ENCODE peak calls at places on chromosomes 13 and 19, in nine cellular contexts. P is mucosa of descending colon, Y is PC-9, F is adrenal gland, Q is astrocyte of the cerebellum, J is AG04449, D is DND-41, N is uterus, W is esophagus squamous epithelium. V is an unnamed sample.

GRCh38 chr19:38528213-38528755 is 89.5 kb downstream of the MAP4K1 start:
- DNase-seq in P (no peak), Y (no peak), F (no peak), Q (no peak), J (no peak), D (no peak), N (no peak), W (no peak), V (no peak)

GRCh38 chr13:30107536-30108136 is 199.7 kb downstream of the KATNAL1 start:
- DNase-seq in P (peak), Y (peak), F (peak), Q (no peak), J (no peak), D (no peak), N (no peak), W (no peak), V (no peak)

GRCh38 chr19:57813919-57814504 is 701 bp downstream of the ZNF552 start:
- DNase-seq in P (peak), Y (peak), F (peak), Q (no peak), J (no peak), D (no peak), N (no peak), W (no peak), V (no peak)

GRCh38 chr19:6577410-6578125 is 13.4 kb downstream of the CD70 start:
- DNase-seq in P (peak), Y (no peak), F (no peak), Q (no peak), J (no peak), D (peak), N (no peak), W (no peak), V (no peak)

GRCh38 chr13:47474845-47475244 is 526.2 kb downstream of the SUCLA2 start:
- DNase-seq in P (no peak), Y (no peak), F (no peak), Q (no peak), J (no peak), D (no peak), N (no peak), W (no peak), V (no peak)

GRCh38 chr13:56706485-56706884 is 434.2 kb upstream of the PRR20A start:
- DNase-seq in P (no peak), Y (no peak), F (no peak), Q (no peak), J (no peak), D (no peak), N (no peak), W (no peak), V (no peak)

GRCh38 chr13:92175330-92175729 is 776.9 kb downstream of the GPC5 start:
- DNase-seq in P (peak), Y (no peak), F (peak), Q (peak), J (no peak), D (peak), N (no peak), W (no peak), V (no peak)

GRCh38 chr13:30153871-30154426 is 153.4 kb downstream of the KATNAL1 start:
- DNase-seq in P (no peak), Y (no peak), F (peak), Q (no peak), J (no peak), D (no peak), N (no peak), W (no peak), V (no peak)

GRCh38 chr19:36577271-36577996 is 4.3 kb upstream of the ZNF529 start:
- DNase-seq in P (no peak), Y (no peak), F (no peak), Q (no peak), J (no peak), D (no peak), N (no peak), W (no peak), V (no peak)

DNA sequence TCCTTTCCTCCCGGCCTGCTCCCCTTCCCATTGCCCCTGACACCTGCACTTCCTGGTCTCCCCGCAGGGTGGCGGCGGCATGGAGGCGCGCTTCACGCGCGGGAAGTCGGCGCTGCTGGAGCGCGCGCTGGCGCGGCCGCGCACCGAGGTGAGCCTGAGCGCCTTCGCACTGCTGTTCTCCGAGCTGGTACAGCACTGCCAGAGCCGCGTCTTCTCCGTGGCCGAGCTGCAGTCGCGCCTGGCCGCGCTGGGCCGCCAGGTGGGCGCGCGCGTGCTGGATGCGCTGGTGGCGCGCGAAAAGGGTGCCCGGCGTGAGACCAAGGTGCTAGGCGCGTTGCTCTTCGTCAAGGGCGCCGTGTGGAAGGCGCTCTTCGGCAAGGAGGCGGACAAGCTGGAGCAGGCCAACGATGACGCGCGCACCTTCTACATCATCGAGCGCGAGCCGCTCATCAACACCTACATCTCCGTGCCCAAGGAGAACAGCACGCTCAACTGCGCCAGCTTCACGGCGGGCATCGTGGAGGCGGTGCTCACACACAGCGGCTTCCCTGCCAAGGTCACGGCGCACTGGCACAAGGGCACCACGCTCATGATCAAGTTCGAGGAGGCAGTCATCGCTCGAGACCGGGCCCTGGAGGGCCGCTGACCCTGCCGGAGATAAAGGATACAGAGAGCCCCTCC is 1.7 kb downstream of the TRAPPC5 start:
- DNase-seq in P (no peak), Y (no peak), F (no peak), Q (no peak), J (no peak), D (no peak), N (no peak), W (no peak), V (no peak)
- TF ChIP-seq CTCF in P (no peak), Y (no peak), F (no peak), Q (no peak), J (peak), D (no peak), N (no peak), W (no peak), V (no peak)

DNA sequence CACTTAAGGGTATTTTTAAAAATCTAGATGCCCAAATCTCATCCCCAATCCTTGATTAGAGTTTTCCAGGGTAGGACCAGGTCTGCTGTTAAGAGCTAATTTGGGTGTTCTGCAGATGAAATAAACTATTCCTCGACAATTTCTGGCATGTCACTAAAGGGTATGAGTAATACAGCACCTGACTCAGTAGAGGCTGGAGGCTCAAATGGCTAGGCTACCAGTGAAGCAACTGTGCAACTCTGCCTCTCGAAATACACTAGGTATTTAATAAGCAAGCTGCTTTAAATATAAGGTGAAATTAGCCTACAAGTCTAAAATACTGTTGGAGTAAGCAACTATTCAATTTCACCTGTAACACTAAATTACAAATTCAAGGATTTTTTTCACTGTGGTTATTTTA is 1.5 kb downstream of the RNF6 start:
- DNase-seq in P (no peak), Y (peak), F (peak), Q (no peak), J (no peak), D (no peak), N (no peak), W (no peak), V (peak)
- H3K4me3 ChIP-seq in P (no peak), Y (peak), F (peak), Q (peak), J (peak), D (peak), N (no peak), W (peak), V (peak)

DNA sequence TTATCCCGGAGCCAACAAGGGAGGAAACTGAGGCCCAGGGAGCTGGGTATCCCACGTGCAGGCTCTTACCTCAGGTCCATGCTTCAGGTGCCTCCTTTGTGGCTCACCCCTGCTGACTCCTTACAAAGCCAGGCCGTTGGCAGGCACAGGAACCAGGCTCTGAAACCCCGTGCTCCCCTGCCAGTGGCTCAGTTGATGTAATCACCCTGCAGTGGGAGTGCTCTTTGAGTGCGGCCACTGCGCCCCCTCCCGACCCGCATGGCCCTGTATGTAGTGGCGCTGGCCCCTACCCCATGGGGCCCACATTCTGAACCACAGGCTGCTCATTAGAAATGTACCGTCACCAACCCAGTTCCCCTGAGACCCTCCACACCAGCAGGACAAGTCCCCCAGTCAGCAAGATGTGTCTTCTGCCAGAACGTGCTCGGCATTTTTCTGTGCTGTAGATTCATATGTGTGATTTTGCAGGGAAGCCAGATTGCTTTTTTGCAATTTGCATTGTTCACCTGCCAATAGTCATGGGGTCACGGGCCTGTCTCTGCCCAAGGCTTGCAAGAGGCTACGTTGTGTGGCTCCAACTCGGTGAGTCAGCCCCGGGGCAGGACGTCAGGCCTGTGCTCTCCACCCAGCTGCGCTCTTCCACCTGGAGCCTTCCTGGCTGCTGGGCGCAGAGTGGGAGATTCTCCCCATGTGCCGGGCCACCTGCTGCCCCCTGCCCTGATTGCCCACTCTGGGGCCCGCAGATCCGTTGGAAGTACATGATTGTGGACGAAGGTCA is 60.3 kb downstream of the SMARCA4 start:
- DNase-seq in P (no peak), Y (no peak), F (peak), Q (no peak), J (no peak), D (no peak), N (no peak), W (no peak), V (no peak)
- TF ChIP-seq CTCF in P (no peak), Y (no peak), F (no peak), Q (no peak), J (no peak), D (no peak), N (no peak), W (no peak), V (no peak)

GRCh38 chr13:51902776-51903175 is 41.0 kb downstream of the CCDC70 start:
- DNase-seq in P (no peak), Y (no peak), F (no peak), Q (no peak), J (no peak), D (peak), N (no peak), W (no peak), V (no peak)

GRCh38 chr13:51907040-51907732 is 45.4 kb downstream of the CCDC70 start:
- DNase-seq in P (no peak), Y (no peak), F (peak), Q (no peak), J (no peak), D (no peak), N (no peak), W (no peak), V (no peak)

GRCh38 chr13:51905787-51906186 is 44.0 kb downstream of the CCDC70 start:
- DNase-seq in P (no peak), Y (no peak), F (no peak), Q (no peak), J (no peak), D (no peak), N (no peak), W (no peak), V (no peak)

GRCh38 chr13:51910508-51910907 is 48.7 kb downstream of the CCDC70 start:
- DNase-seq in P (no peak), Y (no peak), F (no peak), Q (no peak), J (no peak), D (no peak), N (no peak), W (no peak), V (no peak)

DNA sequence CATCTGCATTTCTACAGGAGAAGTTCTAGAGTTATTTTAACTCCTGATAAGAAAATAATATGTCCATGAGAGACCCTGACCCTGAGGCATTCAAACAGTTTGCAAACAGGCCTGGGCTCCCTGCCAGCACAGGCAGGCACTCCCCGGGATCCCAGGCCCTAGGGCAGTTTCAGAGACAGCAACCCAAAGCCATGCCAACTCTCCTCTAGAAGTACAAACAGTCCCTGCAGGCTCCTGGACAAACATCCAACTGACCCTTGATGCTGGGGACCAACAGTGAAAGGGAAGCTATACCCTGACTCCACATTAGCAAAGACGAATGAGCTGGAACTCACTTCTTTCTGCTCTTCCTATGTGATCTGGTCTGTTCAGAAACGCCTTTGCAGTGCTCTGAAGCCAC is 44.8 kb downstream of the CCDC70 start:
- DNase-seq in P (peak), Y (peak), F (peak), Q (no peak), J (no peak), D (no peak), N (no peak), W (no peak), V (no peak)
- H3K4me3 ChIP-seq in P (no peak), Y (no peak), F (no peak), Q (no peak), J (no peak), D (no peak), N (no peak), W (no peak), V (no peak)

GRCh38 chr13:23715762-23716235 is 145.6 kb downstream of the TNFRSF19 start:
- DNase-seq in P (peak), Y (no peak), F (no peak), Q (no peak), J (no peak), D (peak), N (no peak), W (no peak), V (no peak)
- TF ChIP-seq CTCF in P (no peak), Y (no peak), F (no peak), Q (peak), J (peak), D (peak), N (peak), W (peak), V (peak)

DNA sequence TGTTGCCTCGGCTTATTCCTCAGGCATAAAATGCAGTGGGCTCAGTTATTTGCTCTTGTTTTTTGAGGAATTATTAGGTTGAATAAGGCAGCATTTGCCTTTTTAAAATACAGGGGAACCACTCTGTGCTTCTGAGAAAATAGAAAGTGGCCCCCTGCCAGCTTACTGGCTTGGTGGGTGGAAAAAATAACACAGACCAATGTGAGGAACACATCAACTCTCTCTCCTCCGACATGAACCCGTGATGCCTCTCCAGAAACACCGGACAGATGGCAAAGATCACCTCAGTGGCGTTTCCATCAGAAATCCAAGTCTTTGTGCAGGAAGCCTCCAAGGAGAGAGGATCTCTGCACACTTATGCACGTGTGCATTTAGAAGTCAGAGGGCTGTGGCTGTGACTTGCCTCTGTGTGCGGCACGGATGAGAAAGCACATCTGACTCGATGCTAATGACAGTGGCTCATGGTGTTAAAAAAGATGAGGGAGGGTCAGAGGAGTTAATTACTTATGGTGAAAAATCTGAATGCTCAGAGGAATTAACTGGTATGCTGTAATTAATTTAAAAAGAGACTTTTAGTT is 112.3 kb upstream of the KLF12 start:
- DNase-seq in P (no peak), Y (no peak), F (peak), Q (peak), J (no peak), D (no peak), N (no peak), W (no peak), V (no peak)
- H3K4me3 ChIP-seq in P (no peak), Y (no peak), F (no peak), Q (no peak), J (no peak), D (no peak), N (no peak), W (no peak), V (no peak)

DNA sequence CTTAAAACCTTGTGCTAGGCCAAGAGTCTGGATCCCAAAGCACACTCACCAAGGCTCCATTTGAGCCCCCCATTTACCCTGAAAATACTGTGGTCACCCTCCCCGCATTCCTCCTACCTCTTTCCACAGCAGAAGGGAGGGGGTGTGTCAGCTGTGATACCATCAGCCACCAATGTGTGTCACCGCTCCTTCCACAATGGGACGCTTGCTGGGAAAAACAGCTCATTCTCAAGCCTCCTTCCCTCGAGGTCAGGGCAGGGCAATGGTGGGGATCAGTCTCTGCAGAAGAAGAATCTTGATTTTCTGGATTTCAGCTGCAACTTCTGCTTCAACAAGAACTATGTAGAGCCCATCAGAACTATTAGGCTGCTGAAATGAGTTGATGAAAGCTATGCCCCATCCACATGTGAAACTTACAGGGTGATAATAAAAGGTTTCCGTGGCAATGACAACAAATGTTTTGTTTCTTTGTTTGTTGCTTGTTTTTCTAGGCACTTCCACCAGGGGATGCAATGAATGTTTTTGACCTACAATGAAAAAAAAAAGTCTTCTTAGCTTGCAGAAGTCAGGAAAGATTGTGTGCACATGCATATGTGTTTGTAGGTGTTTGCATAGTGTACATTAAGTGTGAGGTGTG is 26.4 kb upstream of the ZNF507 start:
- DNase-seq in P (peak), Y (no peak), F (peak), Q (no peak), J (no peak), D (no peak), N (no peak), W (no peak), V (no peak)
- TF ChIP-seq CTCF in P (no peak), Y (peak), F (peak), Q (no peak), J (peak), D (peak), N (no peak), W (peak), V (no peak)

V was measured in BJ.